ENCODE peak calls at places on chromosomes 11 and 22, in seven cellular contexts. One of them, this sample, is unnamed.

GRCh38 chr11:59141673-59142460 is 789 bp upstream of the FAM111A start:
- DNase-seq in brain microvascular endothelial cell: no peak
- DNase-seq in NB4: no peak
- DNase-seq in sigmoid colon: no peak
- DNase-seq in lower lobe of right lung: no peak
- DNase-seq in cardiac fibroblast: peak; percentile 72
- DNase-seq in psoas muscle: no peak
- DNase-seq in this sample: no peak

GRCh38 chr11:118135796-118136165 is 16.8 kb downstream of the SCN4B start:
- DNase-seq in brain microvascular endothelial cell: no peak
- DNase-seq in NB4: no peak
- DNase-seq in sigmoid colon: peak; percentile 46
- DNase-seq in lower lobe of right lung: no peak
- DNase-seq in cardiac fibroblast: no peak
- DNase-seq in psoas muscle: no peak
- DNase-seq in this sample: no peak

GRCh38 chr11:15698855-15699254 is 584.1 kb downstream of the INSC start:
- DNase-seq in brain microvascular endothelial cell: no peak
- DNase-seq in NB4: no peak
- DNase-seq in sigmoid colon: no peak
- DNase-seq in lower lobe of right lung: no peak
- DNase-seq in cardiac fibroblast: no peak
- DNase-seq in psoas muscle: no peak
- DNase-seq in this sample: no peak

GRCh38 chr11:81303265-81303664 is 1430.4 kb downstream of the FAM181B start:
- DNase-seq in brain microvascular endothelial cell: no peak
- DNase-seq in NB4: no peak
- DNase-seq in sigmoid colon: no peak
- DNase-seq in lower lobe of right lung: no peak
- DNase-seq in cardiac fibroblast: no peak
- DNase-seq in psoas muscle: no peak
- DNase-seq in this sample: no peak

GRCh38 chr22:47139790-47140119 is 377.3 kb downstream of the TBC1D22A start:
- DNase-seq in brain microvascular endothelial cell: no peak
- DNase-seq in NB4: no peak
- DNase-seq in sigmoid colon: no peak
- DNase-seq in lower lobe of right lung: no peak
- DNase-seq in cardiac fibroblast: no peak
- DNase-seq in psoas muscle: no peak
- DNase-seq in this sample: no peak

GRCh38 chr11:5694642-5695041 is 5.1 kb downstream of the TRIM22 start:
- DNase-seq in brain microvascular endothelial cell: no peak
- DNase-seq in NB4: no peak
- DNase-seq in sigmoid colon: no peak
- DNase-seq in lower lobe of right lung: no peak
- DNase-seq in cardiac fibroblast: no peak
- DNase-seq in psoas muscle: no peak
- DNase-seq in this sample: no peak

GRCh38 chr22:19402642-19403191 is 28.8 kb downstream of the HIRA start:
- DNase-seq in brain microvascular endothelial cell: no peak
- DNase-seq in NB4: no peak
- DNase-seq in sigmoid colon: no peak
- DNase-seq in lower lobe of right lung: no peak
- DNase-seq in cardiac fibroblast: no peak
- DNase-seq in psoas muscle: no peak
- DNase-seq in this sample: no peak

GRCh38 chr11:111308140-111308539 is 9.8 kb downstream of the POU2AF3 start:
- DNase-seq in brain microvascular endothelial cell: no peak
- DNase-seq in NB4: no peak
- DNase-seq in sigmoid colon: no peak
- DNase-seq in lower lobe of right lung: peak; percentile 62
- DNase-seq in cardiac fibroblast: no peak
- DNase-seq in psoas muscle: no peak
- DNase-seq in this sample: no peak

GRCh38 chr11:127843483-127844396 is 743.6 kb downstream of the ETS1 start:
- DNase-seq in brain microvascular endothelial cell: peak; percentile 79
- DNase-seq in NB4: peak; percentile 65
- DNase-seq in sigmoid colon: peak; percentile 69
- DNase-seq in lower lobe of right lung: peak; percentile 75
- DNase-seq in cardiac fibroblast: peak; percentile 85
- DNase-seq in psoas muscle: peak; percentile 51
- DNase-seq in this sample: peak; percentile 19

GRCh38 chr11:131248588-131248987 is 121.8 kb upstream of the NTM start:
- DNase-seq in brain microvascular endothelial cell: no peak
- DNase-seq in NB4: no peak
- DNase-seq in sigmoid colon: no peak
- DNase-seq in lower lobe of right lung: no peak
- DNase-seq in cardiac fibroblast: no peak
- DNase-seq in psoas muscle: no peak
- DNase-seq in this sample: no peak

GRCh38 chr11:17753641-17754040 is 19.1 kb downstream of the KCNC1 start:
- DNase-seq in brain microvascular endothelial cell: no peak
- DNase-seq in NB4: no peak
- DNase-seq in sigmoid colon: no peak
- DNase-seq in lower lobe of right lung: peak; percentile 7
- DNase-seq in cardiac fibroblast: no peak
- DNase-seq in psoas muscle: peak; percentile 40
- DNase-seq in this sample: no peak

GRCh38 chr11:102924851-102925380 is 30.6 kb downstream of the MMP13 start:
- DNase-seq in brain microvascular endothelial cell: no peak
- DNase-seq in NB4: peak; percentile 37
- DNase-seq in sigmoid colon: no peak
- DNase-seq in lower lobe of right lung: no peak
- DNase-seq in cardiac fibroblast: no peak
- DNase-seq in psoas muscle: no peak
- DNase-seq in this sample: no peak

GRCh38 chr11:100689141-100689540 is 2.1 kb downstream of the ARHGAP42 start:
- DNase-seq in brain microvascular endothelial cell: no peak
- DNase-seq in NB4: no peak
- DNase-seq in sigmoid colon: no peak
- DNase-seq in lower lobe of right lung: no peak
- DNase-seq in cardiac fibroblast: peak; percentile 53
- DNase-seq in psoas muscle: no peak
- DNase-seq in this sample: no peak

GRCh38 chr11:100684101-100685065 is 2.7 kb upstream of the ARHGAP42 start:
- DNase-seq in brain microvascular endothelial cell: no peak
- DNase-seq in NB4: no peak
- DNase-seq in sigmoid colon: no peak
- DNase-seq in lower lobe of right lung: no peak
- DNase-seq in cardiac fibroblast: no peak
- DNase-seq in psoas muscle: no peak
- DNase-seq in this sample: peak; percentile 27

GRCh38 chr11:100683107-100683506 is 4.0 kb upstream of the ARHGAP42 start:
- DNase-seq in brain microvascular endothelial cell: no peak
- DNase-seq in NB4: no peak
- DNase-seq in sigmoid colon: no peak
- DNase-seq in lower lobe of right lung: no peak
- DNase-seq in cardiac fibroblast: no peak
- DNase-seq in psoas muscle: no peak
- DNase-seq in this sample: no peak

GRCh38 chr11:100687630-100688395 is 725 bp downstream of the ARHGAP42 start:
- DNase-seq in brain microvascular endothelial cell: peak; percentile 72
- DNase-seq in NB4: peak; percentile 25
- DNase-seq in sigmoid colon: peak; percentile 72
- DNase-seq in lower lobe of right lung: peak; percentile 54
- DNase-seq in cardiac fibroblast: peak; percentile 93
- DNase-seq in psoas muscle: peak; percentile 57
- DNase-seq in this sample: peak; percentile 38

DNA sequence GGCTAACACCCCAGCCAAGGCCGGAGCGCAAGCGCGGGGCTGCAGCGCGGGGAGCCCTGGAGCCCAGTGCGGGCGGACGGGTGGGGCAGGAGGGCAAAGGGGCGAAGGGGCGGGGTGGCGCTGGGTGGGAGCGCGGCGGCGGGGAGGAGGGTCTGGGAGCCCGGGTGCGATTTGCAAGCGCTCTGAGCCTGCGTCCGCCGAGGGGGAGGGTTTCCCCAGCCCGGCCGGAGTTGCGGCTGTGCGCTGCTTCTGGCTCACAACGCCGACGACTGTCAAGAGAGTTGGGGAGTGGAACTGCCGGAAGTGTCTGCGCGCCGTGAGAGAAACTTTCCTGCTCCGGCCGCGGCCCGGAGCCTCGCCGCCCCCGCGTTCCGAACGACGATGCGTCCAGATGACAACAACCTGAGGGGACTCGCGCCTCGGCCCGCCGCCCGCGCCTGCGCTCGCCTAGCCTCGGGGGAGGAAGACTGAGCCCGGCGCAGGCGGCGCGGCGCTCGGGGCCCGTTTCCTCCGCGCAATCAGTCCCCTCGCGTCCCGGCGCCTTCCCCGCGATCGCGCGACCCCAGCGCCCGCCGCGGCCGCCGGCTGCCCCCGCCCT is at the start of gene ARHGAP42:
- DNase-seq in brain microvascular endothelial cell: peak; percentile 46
- DNase-seq in NB4: peak; percentile 15
- DNase-seq in sigmoid colon: peak; percentile 77
- DNase-seq in lower lobe of right lung: peak; percentile 63
- DNase-seq in cardiac fibroblast: peak; percentile 68
- DNase-seq in psoas muscle: peak; percentile 78
- DNase-seq in this sample: no peak
- H3K4me3 ChIP-seq in brain microvascular endothelial cell: peak within 1 kb of the TSS; percentile 81
- H3K4me3 ChIP-seq in NB4: no peak within 1 kb of the TSS
- H3K4me3 ChIP-seq in sigmoid colon: peak within 1 kb of the TSS; percentile 76
- H3K4me3 ChIP-seq in lower lobe of right lung: peak within 1 kb of the TSS; percentile 64
- H3K4me3 ChIP-seq in cardiac fibroblast: peak within 1 kb of the TSS; percentile 75
- H3K4me3 ChIP-seq in psoas muscle: peak within 1 kb of the TSS; percentile 74
- H3K4me3 ChIP-seq in this sample: peak within 1 kb of the TSS; percentile 64

GRCh38 chr11:116740741-116741140 is 32.0 kb downstream of the BUD13 start:
- DNase-seq in brain microvascular endothelial cell: no peak
- DNase-seq in NB4: no peak
- DNase-seq in sigmoid colon: no peak
- DNase-seq in lower lobe of right lung: no peak
- DNase-seq in cardiac fibroblast: no peak
- DNase-seq in psoas muscle: no peak
- DNase-seq in this sample: no peak

GRCh38 chr11:116738975-116739374 is 33.8 kb downstream of the BUD13 start:
- DNase-seq in brain microvascular endothelial cell: no peak
- DNase-seq in NB4: no peak
- DNase-seq in sigmoid colon: no peak
- DNase-seq in lower lobe of right lung: no peak
- DNase-seq in cardiac fibroblast: no peak
- DNase-seq in psoas muscle: no peak
- DNase-seq in this sample: no peak

GRCh38 chr11:116736763-116737162 is 36.0 kb downstream of the BUD13 start:
- DNase-seq in brain microvascular endothelial cell: no peak
- DNase-seq in NB4: peak; percentile 34
- DNase-seq in sigmoid colon: no peak
- DNase-seq in lower lobe of right lung: no peak
- DNase-seq in cardiac fibroblast: no peak
- DNase-seq in psoas muscle: no peak
- DNase-seq in this sample: no peak

GRCh38 chr11:116742104-116742503 is 30.7 kb downstream of the BUD13 start:
- DNase-seq in brain microvascular endothelial cell: peak; percentile 58
- DNase-seq in NB4: no peak
- DNase-seq in sigmoid colon: no peak
- DNase-seq in lower lobe of right lung: no peak
- DNase-seq in cardiac fibroblast: peak; percentile 70
- DNase-seq in psoas muscle: no peak
- DNase-seq in this sample: no peak
- TF ChIP-seq CTCF in brain microvascular endothelial cell: no peak
- TF ChIP-seq CTCF in NB4: no peak
- TF ChIP-seq CTCF in sigmoid colon: no peak
- TF ChIP-seq CTCF in lower lobe of right lung: no peak
- TF ChIP-seq CTCF in cardiac fibroblast: no peak
- TF ChIP-seq CTCF in psoas muscle: no peak
- TF ChIP-seq CTCF in this sample: no peak

DNA sequence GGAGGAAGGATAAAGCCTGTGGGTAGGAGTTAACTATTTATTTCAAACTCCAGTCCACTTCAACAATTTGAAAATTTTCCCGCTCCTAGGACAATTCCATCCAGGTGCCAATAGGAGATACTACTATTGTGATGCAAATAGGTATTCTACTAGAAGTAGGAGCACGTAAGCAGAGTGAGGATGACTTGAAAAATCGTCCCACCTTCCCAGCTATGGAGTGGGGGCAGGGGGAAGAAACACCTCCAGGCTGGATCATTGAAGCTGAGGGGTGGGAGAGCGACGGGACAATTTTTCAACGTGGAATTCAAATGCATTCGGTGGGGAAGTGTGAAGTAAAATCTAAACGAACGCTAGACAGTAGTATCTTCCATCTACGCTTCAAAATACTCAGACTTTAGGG is 612 bp upstream of the ARHGAP42 start:
- DNase-seq in brain microvascular endothelial cell: no peak
- DNase-seq in NB4: no peak
- DNase-seq in sigmoid colon: no peak
- DNase-seq in lower lobe of right lung: no peak
- DNase-seq in cardiac fibroblast: no peak
- DNase-seq in psoas muscle: no peak
- DNase-seq in this sample: no peak
- H3K4me3 ChIP-seq in brain microvascular endothelial cell: peak overlapping the region; percentile 81
- H3K4me3 ChIP-seq in NB4: no peak overlapping the region
- H3K4me3 ChIP-seq in sigmoid colon: peak overlapping the region; percentile 76
- H3K4me3 ChIP-seq in lower lobe of right lung: peak overlapping the region; percentile 64
- H3K4me3 ChIP-seq in cardiac fibroblast: no peak overlapping the region
- H3K4me3 ChIP-seq in psoas muscle: peak overlapping the region; percentile 74
- H3K4me3 ChIP-seq in this sample: no peak overlapping the region

GRCh38 chr11:33319965-33320813 is 63.0 kb downstream of the HIPK3 start:
- DNase-seq in brain microvascular endothelial cell: no peak
- DNase-seq in NB4: no peak
- DNase-seq in sigmoid colon: no peak
- DNase-seq in lower lobe of right lung: no peak
- DNase-seq in cardiac fibroblast: no peak
- DNase-seq in psoas muscle: no peak
- DNase-seq in this sample: no peak
- TF ChIP-seq CTCF in brain microvascular endothelial cell: no peak
- TF ChIP-seq CTCF in NB4: no peak
- TF ChIP-seq CTCF in sigmoid colon: no peak
- TF ChIP-seq CTCF in lower lobe of right lung: no peak
- TF ChIP-seq CTCF in cardiac fibroblast: no peak
- TF ChIP-seq CTCF in psoas muscle: no peak
- TF ChIP-seq CTCF in this sample: no peak